ENCODE peak calls at places on chromosomes 6 and 20, in ten cellular contexts. V is Peyer's patch, J is AG10803, N is cardiac muscle cell, A is NB4, H is lower lobe of right lung, P is upper lobe of right lung, K is foreskin fibroblast, C is tibial artery, T is cardiac fibroblast. S is an unnamed sample.

GRCh38 chr6:142881771-142882170 is 63.2 kb downstream of the HIVEP2 start:
- DNase-seq in C (no peak), V (no peak), H (no peak), T (no peak), N (no peak), J (no peak), K (no peak), P (no peak), A (no peak), S (no peak)

GRCh38 chr20:34600892-34601653 is 42.6 kb downstream of the MAP1LC3A start:
- DNase-seq in C (no peak), V (no peak), K (no peak), P (no peak), H (no peak), T (no peak), A (no peak), N (no peak), J (no peak), S (no peak)

GRCh38 chr6:14273196-14273595 is 155.6 kb downstream of the CD83 start:
- DNase-seq in C (no peak), H (no peak), N (no peak), T (no peak), V (no peak), A (no peak), P (no peak), K (no peak), J (no peak), S (no peak)

GRCh38 chr6:113920663-113921267 is 50.2 kb downstream of the HDAC2 start:
- DNase-seq in V (no peak), C (no peak), H (no peak), J (no peak), P (no peak), N (no peak), A (peak), T (no peak), K (no peak), S (no peak)

GRCh38 chr6:140446241-140446640 is 1071.8 kb upstream of the CITED2 start:
- DNase-seq in P (no peak), V (no peak), K (no peak), C (no peak), T (no peak), N (no peak), H (no peak), A (no peak), J (no peak), S (no peak)

GRCh38 chr6:112298021-112298745 is 43.8 kb upstream of the LAMA4 start:
- DNase-seq in C (no peak), T (peak), A (no peak), H (no peak), P (no peak), V (no peak), K (peak), N (peak), J (peak), S (no peak)

GRCh38 chr6:169075211-169075621 is 178.4 kb downstream of the THBS2 start:
- DNase-seq in H (no peak), T (peak), J (peak), N (peak), A (peak), C (peak), K (peak), V (no peak), P (no peak), S (no peak)

GRCh38 chr20:22455259-22455658 is 129.1 kb downstream of the FOXA2 start:
- DNase-seq in T (no peak), V (no peak), J (no peak), A (no peak), K (no peak), P (no peak), H (no peak), N (no peak), C (no peak), S (no peak)

GRCh38 chr20:4894981-4895381 is 106.3 kb downstream of the SLC23A2 start:
- DNase-seq in J (no peak), T (no peak), A (no peak), H (no peak), V (no peak), P (no peak), N (no peak), C (no peak), K (no peak), S (no peak)

GRCh38 chr6:158022749-158023596 is 41.3 kb downstream of the SYNJ2 start:
- DNase-seq in P (peak), A (peak), H (peak), N (no peak), C (no peak), J (no peak), K (no peak), V (peak), T (no peak), S (no peak)

GRCh38 chr20:14664101-14664500 is 326.7 kb upstream of the FLRT3 start:
- DNase-seq in H (no peak), N (no peak), J (no peak), A (no peak), K (no peak), V (no peak), C (no peak), P (no peak), T (no peak), S (no peak)

GRCh38 chr20:33169176-33169794 is 1.3 kb downstream of the BPIFA2 start:
- DNase-seq in H (no peak), N (no peak), P (no peak), V (no peak), A (peak), J (no peak), K (no peak), C (no peak), T (peak), S (no peak)

GRCh38 chr20:45469336-45470261 is at the start of gene WFDC2:
- DNase-seq in V (peak), H (peak), K (no peak), T (no peak), N (no peak), C (no peak), J (no peak), P (peak), A (no peak), S (no peak)

GRCh38 chr20:13822459-13822858 is 37.6 kb downstream of the NDUFAF5 start:
- DNase-seq in V (no peak), T (no peak), J (no peak), H (no peak), C (no peak), N (no peak), P (no peak), A (no peak), K (no peak), S (no peak)

GRCh38 chr20:32600681-32601237 is 15.6 kb upstream of the NOL4L start:
- DNase-seq in H (no peak), J (peak), C (no peak), P (no peak), T (no peak), K (no peak), N (no peak), A (no peak), V (no peak), S (no peak)

GRCh38 chr6:24919404-24919892 is 16.3 kb downstream of the RIPOR2 start:
- DNase-seq in T (no peak), K (no peak), V (no peak), P (no peak), H (no peak), J (no peak), C (no peak), N (no peak), A (no peak), S (no peak)

GRCh38 chr6:11700118-11700718 is 78.4 kb downstream of the ADTRP start:
- DNase-seq in N (peak), V (no peak), P (no peak), A (peak), K (peak), C (no peak), T (peak), H (no peak), J (peak), S (no peak)

GRCh38 chr6:37891072-37891471 is 71.5 kb downstream of the ZFAND3 start:
- DNase-seq in V (no peak), J (no peak), C (no peak), H (no peak), T (no peak), P (no peak), N (no peak), A (no peak), K (no peak), S (no peak)

GRCh38 chr6:134173007-134173690 is 120.7 kb upstream of the SLC2A12 start:
- DNase-seq in A (no peak), J (peak), N (peak), C (no peak), K (no peak), V (no peak), H (no peak), P (no peak), T (peak), S (no peak)

GRCh38 chr6:40936810-40937209 is 102.2 kb downstream of the UNC5CL start:
- DNase-seq in T (peak), H (no peak), N (peak), V (no peak), A (no peak), P (no peak), C (no peak), J (peak), K (peak), S (no peak)

GRCh38 chr6:139474145-139475108 is 100.0 kb upstream of the CITED2 start:
- DNase-seq in T (peak), C (no peak), K (no peak), N (peak), V (no peak), A (peak), P (no peak), J (peak), H (no peak), S (peak)

GRCh38 chr6:27890351-27891299 is 21.6 kb downstream of the OR2B2 start:
- DNase-seq in T (peak), P (peak), V (peak), A (peak), N (peak), C (no peak), K (peak), J (peak), H (peak), S (peak)

GRCh38 chr20:41774291-41774690 is 156.1 kb upstream of the CHD6 start:
- DNase-seq in V (no peak), N (no peak), C (no peak), K (no peak), T (no peak), A (no peak), J (no peak), P (no peak), H (no peak), S (no peak)

GRCh38 chr6:73665686-73666319 is 12.0 kb upstream of the SLC17A5 start:
- DNase-seq in T (peak), N (peak), P (no peak), J (no peak), V (no peak), C (no peak), H (no peak), K (no peak), A (no peak), S (no peak)

GRCh38 chr20:57390604-57391438 is at the start of gene RBM38:
- DNase-seq in K (peak), A (peak), C (peak), N (peak), V (peak), H (peak), P (peak), T (peak), J (peak), S (no peak)

GRCh38 chr6:81465859-81466258 is 286.6 kb downstream of the TENT5A start:
- DNase-seq in A (peak), V (no peak), K (peak), H (no peak), C (no peak), P (no peak), J (peak), T (peak), N (peak), S (no peak)
- TF ChIP-seq CTCF in A (peak), V (peak), K (peak), H (peak), C (peak), P (peak), J (peak), T (peak), N (peak), S (no peak)

DNA sequence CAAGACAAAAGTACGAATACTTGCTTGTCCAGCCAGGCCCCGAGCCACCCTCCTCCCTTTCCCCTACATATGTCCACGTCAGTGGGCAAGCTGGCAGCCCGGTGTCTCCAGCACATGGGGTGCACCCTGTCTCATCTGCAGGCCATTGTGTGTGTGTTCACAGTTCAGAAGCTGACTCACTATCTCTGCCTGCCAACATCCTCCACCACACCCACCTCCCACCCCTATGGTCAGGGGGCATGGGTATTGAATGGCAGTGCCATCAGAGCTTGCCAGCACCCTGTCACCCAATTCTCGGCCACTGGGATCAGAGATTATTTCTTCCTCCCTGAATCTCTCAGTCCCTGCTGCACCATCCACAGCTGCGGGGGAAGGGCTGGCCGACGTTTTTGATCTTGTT is 195.7 kb downstream of the FARS2 start:
- DNase-seq in K (peak), P (no peak), A (no peak), T (peak), N (peak), H (no peak), J (peak), C (no peak), V (no peak), S (no peak)
- H3K4me3 ChIP-seq in K (no peak), P (no peak), A (no peak), T (no peak), N (no peak), H (no peak), J (no peak), C (no peak), V (no peak), S (no peak)

GRCh38 chr20:10673176-10673830 is 496 bp downstream of the JAG1 start:
- DNase-seq in T (no peak), N (peak), C (no peak), K (no peak), V (peak), P (peak), A (peak), J (peak), H (peak), S (no peak)
- TF ChIP-seq CTCF in T (no peak), N (no peak), C (no peak), K (no peak), V (no peak), P (peak), A (no peak), J (no peak), H (no peak), S (no peak)

GRCh38 chr20:21106171-21106694 is at the start of gene LINC00237:
- DNase-seq in K (no peak), J (no peak), N (no peak), V (no peak), A (no peak), P (no peak), H (no peak), C (no peak), T (no peak), S (no peak)
- H3K4me3 ChIP-seq in K (no peak), J (no peak), N (peak), V (peak), A (no peak), P (no peak), H (no peak), C (no peak), T (no peak), S (no peak)

DNA sequence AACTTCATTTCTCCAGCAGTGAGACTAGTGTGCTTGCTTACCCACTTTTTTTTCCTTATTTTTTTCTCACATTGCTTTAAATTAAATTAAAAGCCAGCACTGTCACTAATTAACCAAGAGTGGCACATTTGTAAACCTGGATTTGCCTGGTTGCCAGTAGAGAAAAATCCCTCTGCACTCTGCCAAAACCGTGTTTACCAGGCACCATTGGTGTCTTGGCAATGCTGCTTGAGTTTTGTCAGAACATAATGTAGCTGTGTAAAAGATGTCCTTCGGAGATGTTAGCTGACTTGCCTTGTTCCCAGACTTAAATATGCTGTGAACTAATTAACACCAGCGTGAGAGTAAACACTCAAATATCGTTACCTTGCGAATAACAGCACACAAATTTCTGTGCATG is 694.9 kb upstream of the ID4 start:
- DNase-seq in V (no peak), J (no peak), N (no peak), K (no peak), P (no peak), T (no peak), C (no peak), H (no peak), A (no peak), S (no peak)
- TF ChIP-seq CTCF in V (no peak), J (no peak), N (no peak), K (no peak), P (no peak), T (no peak), C (no peak), H (no peak), A (no peak), S (no peak)

GRCh38 chr6:101011165-101011564 is 130.0 kb upstream of the ASCC3 start:
- DNase-seq in T (no peak), K (no peak), A (no peak), J (no peak), P (no peak), N (no peak), C (no peak), V (no peak), H (no peak), S (peak)
- H3K4me3 ChIP-seq in T (no peak), K (no peak), A (no peak), J (no peak), P (no peak), N (no peak), C (no peak), V (no peak), H (no peak), S (no peak)

GRCh38 chr6:46677314-46677654 is 10.4 kb upstream of the TDRD6 start:
- DNase-seq in J (no peak), A (peak), V (no peak), P (no peak), H (no peak), N (no peak), C (no peak), T (no peak), K (no peak), S (no peak)
- TF ChIP-seq CTCF in J (peak), A (peak), V (peak), P (no peak), H (no peak), N (no peak), C (no peak), T (peak), K (peak), S (peak)

GRCh38 chr6:123091091-123091895 is 95.3 kb downstream of the CLVS2 start:
- DNase-seq in V (no peak), K (peak), P (no peak), H (no peak), A (no peak), N (peak), C (no peak), J (no peak), T (peak), S (no peak)
- H3K4me3 ChIP-seq in V (no peak), K (no peak), P (no peak), H (no peak), A (no peak), N (no peak), C (no peak), J (no peak), T (no peak), S (no peak)

S was measured in GM12864.